ENCODE peak calls at places on chromosomes 3 and 15, in ten cellular contexts. N is stimulated activated CD8-positive, alpha-beta memory T cell treated with anti-CD3 and anti-CD28 coated beads, Interleukin-15, amount 100 ng/mL, for 4 hours; G is IMR-90; W is SK-N-SH; T is T1000; U is PC-3; S is T-helper 1 cell; B is activated T-cell treated with anti-CD3 and anti-CD28 coated beads, Interleukin-2, amount 50 U/mL, for 72 hours; C is HT1080; V is heart right ventricle. X is an unnamed sample.

GRCh38 chr15:81091889-81092558 is 42.0 kb upstream of the CFAP161 start:
- DNase-seq in G (peak), B (no peak), T (no peak), W (peak), V (no peak), S (no peak), C (peak), N (no peak), U (peak), X (no peak)

GRCh38 chr3:111819912-111820311 is 39.2 kb upstream of the PHLDB2 start:
- DNase-seq in V (no peak), G (no peak), S (no peak), C (no peak), U (no peak), W (no peak), T (no peak), B (no peak), N (no peak), X (no peak)

GRCh38 chr3:194203482-194204035 is 67.6 kb downstream of the HES1 start:
- DNase-seq in S (no peak), G (no peak), N (no peak), U (no peak), B (peak), V (no peak), W (no peak), T (no peak), C (no peak), X (no peak)

GRCh38 chr3:160768031-160768430 is 12.0 kb downstream of the PPM1L start:
- DNase-seq in C (no peak), B (no peak), G (no peak), U (no peak), S (no peak), W (no peak), T (no peak), V (no peak), N (no peak), X (no peak)

GRCh38 chr3:44136421-44136820 is 105.3 kb upstream of the TOPAZ1 start:
- DNase-seq in S (no peak), W (no peak), B (no peak), G (no peak), U (peak), C (no peak), V (no peak), T (peak), N (no peak), X (no peak)

GRCh38 chr3:13866406-13866965 is 13.4 kb downstream of the WNT7A start:
- DNase-seq in U (no peak), V (no peak), B (peak), S (peak), N (peak), G (no peak), T (no peak), W (no peak), C (peak), X (no peak)

GRCh38 chr3:184765047-184765729 is 46.8 kb upstream of the VPS8 start:
- DNase-seq in B (no peak), V (no peak), G (no peak), U (peak), C (peak), W (no peak), S (no peak), T (no peak), N (no peak), X (no peak)

GRCh38 chr3:136546718-136547117 is 205.5 kb downstream of the STAG1 start:
- DNase-seq in S (no peak), B (no peak), T (no peak), G (peak), V (no peak), U (peak), N (no peak), C (peak), W (no peak), X (no peak)

GRCh38 chr3:153160451-153161137 is 1.4 kb upstream of the RAP2B start:
- DNase-seq in V (peak), U (peak), T (peak), B (peak), C (peak), W (peak), N (peak), G (peak), S (peak), X (peak)

GRCh38 chr3:143155756-143156155 is 36.2 kb downstream of the CHST2 start:
- DNase-seq in N (no peak), S (no peak), V (no peak), B (no peak), G (no peak), C (no peak), T (no peak), W (no peak), U (no peak), X (no peak)

GRCh38 chr3:149120051-149120972 is 9.1 kb upstream of the HPS3 start:
- DNase-seq in B (no peak), C (peak), N (no peak), V (no peak), S (no peak), T (no peak), U (peak), W (peak), G (peak), X (no peak)

GRCh38 chr3:132254076-132254755 is 63.0 kb upstream of the ACP3 start:
- DNase-seq in B (no peak), W (no peak), T (no peak), U (no peak), V (no peak), C (no peak), G (peak), S (no peak), N (no peak), X (no peak)

GRCh38 chr3:176651622-176652021 is 545.7 kb downstream of the TBL1XR1 start:
- DNase-seq in G (no peak), S (no peak), U (peak), C (no peak), N (no peak), B (no peak), W (no peak), T (no peak), V (no peak), X (no peak)

GRCh38 chr3:127203024-127203423 is 10.1 kb downstream of the PRR23E start:
- DNase-seq in G (no peak), W (no peak), U (peak), V (no peak), N (no peak), B (no peak), C (no peak), S (no peak), T (no peak), X (no peak)

GRCh38 chr15:88621789-88622604 is 857 bp downstream of the AEN start:
- DNase-seq in B (peak), V (no peak), S (peak), G (peak), W (no peak), U (peak), C (peak), T (no peak), N (no peak), X (no peak)

GRCh38 chr3:158748237-158748828 is 16.1 kb upstream of the RARRES1 start:
- DNase-seq in N (no peak), W (no peak), B (no peak), V (peak), T (no peak), S (no peak), C (no peak), G (peak), U (peak), X (peak)

GRCh38 chr3:24069045-24069444 is 124.0 kb downstream of the NR1D2 start:
- DNase-seq in G (no peak), S (no peak), V (no peak), T (no peak), U (peak), C (no peak), W (no peak), B (no peak), N (no peak), X (no peak)

GRCh38 chr3:72288955-72289707 is 504.2 kb upstream of the PROK2 start:
- DNase-seq in B (no peak), C (peak), U (no peak), T (no peak), V (no peak), S (no peak), N (no peak), G (peak), W (peak), X (no peak)

GRCh38 chr15:76196949-76197315 is 114.3 kb downstream of the ETFA start:
- DNase-seq in S (no peak), N (no peak), U (no peak), B (no peak), G (no peak), T (peak), C (no peak), W (peak), V (peak), X (peak)

GRCh38 chr3:139533781-139534443 is 5.6 kb downstream of the RBP1 start:
- DNase-seq in N (no peak), C (peak), V (peak), T (no peak), U (peak), S (no peak), B (no peak), W (peak), G (peak), X (peak)

GRCh38 chr3:188978772-188979171 is 193.0 kb upstream of the TPRG1 start:
- DNase-seq in N (no peak), G (peak), W (no peak), S (no peak), V (no peak), U (peak), C (peak), T (no peak), B (no peak), X (no peak)

GRCh38 chr3:42652611-42653302 is 740 bp upstream of the ZBTB47 start:
- DNase-seq in N (no peak), U (peak), B (no peak), S (no peak), C (peak), W (peak), G (peak), T (peak), V (peak), X (peak)